ENCODE peak calls at places on chromosomes 11 and 22, in nine cellular contexts. K is heart right ventricle, J is left ventricle myocardium inferior, B is fibroblast of lung, D is heart left ventricle, U is AG09309, S is ascending aorta, Q is A549, N is cardiac fibroblast. M is an unnamed sample.

GRCh38 chr11:88886796-88887195 is 179.0 kb downstream of the GRM5 start:
- DNase-seq in K (no peak), J (no peak), B (peak), D (no peak), U (no peak), S (no peak), Q (peak), N (peak), M (no peak)

GRCh38 chr11:61966673-61967176 is 709 bp downstream of the FTH1 start:
- DNase-seq in K (no peak), J (no peak), B (no peak), D (no peak), U (no peak), S (no peak), Q (no peak), N (peak), M (peak)

GRCh38 chr11:134176284-134176683 is 47.5 kb downstream of the NCAPD3 start:
- DNase-seq in K (no peak), J (no peak), B (no peak), D (peak), U (no peak), S (no peak), Q (no peak), N (no peak), M (no peak)

GRCh38 chr11:777288-778255 is at the start of gene GATD1:
- DNase-seq in K (peak), J (peak), B (peak), D (peak), U (no peak), S (peak), Q (peak), N (peak), M (peak)

GRCh38 chr22:38246692-38247091 is 26.1 kb downstream of the TMEM184B start:
- DNase-seq in K (peak), J (peak), B (no peak), D (peak), U (no peak), S (no peak), Q (no peak), N (no peak), M (no peak)

GRCh38 chr11:128458316-128458715 is 129.0 kb downstream of the ETS1 start:
- DNase-seq in K (no peak), J (no peak), B (peak), D (no peak), U (no peak), S (no peak), Q (peak), N (peak), M (no peak)

GRCh38 chr22:24772493-24773220 is 1.9 kb downstream of the PIWIL3 start:
- DNase-seq in K (no peak), J (no peak), B (peak), D (no peak), U (no peak), S (no peak), Q (peak), N (peak), M (no peak)

GRCh38 chr11:73757598-73757997 is 3.3 kb downstream of the RAB6A start:
- DNase-seq in K (no peak), J (no peak), B (peak), D (no peak), U (no peak), S (no peak), Q (no peak), N (no peak), M (no peak)

GRCh38 chr11:68596231-68596630 is 88.1 kb upstream of the GAL start:
- DNase-seq in K (no peak), J (no peak), B (no peak), D (no peak), U (no peak), S (no peak), Q (no peak), N (no peak), M (no peak)

DNA sequence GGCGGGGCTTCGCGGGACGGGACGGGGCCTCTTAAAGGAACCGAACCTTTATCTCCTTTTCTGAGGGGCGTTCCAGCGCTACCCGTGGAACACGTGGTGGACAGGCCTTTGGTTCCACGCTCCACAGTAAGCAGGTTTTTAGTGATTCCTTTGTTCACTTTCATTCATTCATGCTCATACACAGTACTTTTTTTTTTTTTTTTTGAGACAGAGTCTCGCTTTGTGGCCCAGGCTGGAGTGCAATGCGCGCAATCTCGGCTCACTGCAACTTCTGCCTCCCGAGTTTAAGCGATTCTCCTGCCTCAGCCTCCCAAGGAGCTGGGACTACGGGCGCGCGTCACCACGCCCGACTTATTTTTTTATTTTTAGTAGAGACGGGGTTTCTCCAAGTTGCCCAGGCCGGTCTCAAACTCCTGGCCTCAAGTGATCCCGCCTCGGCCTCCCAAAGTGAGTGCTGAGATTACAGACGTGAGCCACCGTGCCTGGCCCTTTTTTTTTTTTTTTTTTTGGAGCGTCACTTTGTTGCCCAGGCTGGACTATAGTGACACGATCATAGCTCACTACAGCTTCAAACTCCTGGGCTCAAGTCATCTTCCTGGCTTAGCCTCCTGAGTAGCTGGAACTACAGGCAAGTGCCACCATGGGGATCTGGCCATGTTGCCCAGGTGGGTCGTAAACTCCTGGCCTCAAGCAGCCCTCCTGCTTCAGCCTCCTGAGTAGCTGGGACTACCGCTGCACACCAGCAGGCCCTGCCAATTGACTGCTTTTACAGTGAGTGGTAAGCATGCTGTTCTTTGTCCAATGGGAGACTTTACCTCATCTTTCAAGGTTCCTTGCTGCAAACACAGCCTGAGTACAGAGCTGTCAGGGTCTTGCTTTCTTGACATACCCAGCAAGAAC is 479 bp upstream of the CENPM start:
- DNase-seq in K (no peak), J (no peak), B (no peak), D (no peak), U (no peak), S (no peak), Q (no peak), N (no peak), M (no peak)
- H3K4me3 ChIP-seq in K (peak), J (peak), B (peak), D (peak), U (peak), S (peak), Q (peak), N (peak), M (peak)

DNA sequence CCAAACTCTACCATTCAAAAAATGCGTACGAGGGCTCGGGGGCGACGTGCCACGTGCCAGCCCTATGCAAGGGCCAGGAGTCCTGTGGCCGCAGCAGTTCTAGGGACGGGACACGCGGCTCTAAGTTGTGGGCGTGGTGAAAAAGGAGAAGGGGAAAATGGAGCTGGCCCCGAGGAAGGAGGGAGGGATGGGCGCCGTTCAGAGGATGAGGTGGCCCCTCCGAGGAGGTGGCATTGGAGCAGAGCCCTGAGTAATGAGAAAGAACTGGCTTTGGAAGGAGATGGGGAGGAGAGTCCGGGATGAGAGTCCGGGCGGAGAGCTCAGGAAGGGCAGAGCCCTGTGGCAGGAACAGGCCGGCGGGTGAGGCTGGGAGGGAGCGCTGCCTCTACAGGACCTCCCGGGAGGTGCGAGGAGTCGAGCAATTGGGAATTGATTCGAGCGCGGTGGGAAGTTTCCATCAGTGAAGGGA is 21.0 kb downstream of the OTUB1 start:
- DNase-seq in K (no peak), J (no peak), B (peak), D (no peak), U (no peak), S (no peak), Q (peak), N (peak), M (no peak)
- H3K4me3 ChIP-seq in K (peak), J (peak), B (peak), D (peak), U (peak), S (peak), Q (peak), N (peak), M (no peak)

DNA sequence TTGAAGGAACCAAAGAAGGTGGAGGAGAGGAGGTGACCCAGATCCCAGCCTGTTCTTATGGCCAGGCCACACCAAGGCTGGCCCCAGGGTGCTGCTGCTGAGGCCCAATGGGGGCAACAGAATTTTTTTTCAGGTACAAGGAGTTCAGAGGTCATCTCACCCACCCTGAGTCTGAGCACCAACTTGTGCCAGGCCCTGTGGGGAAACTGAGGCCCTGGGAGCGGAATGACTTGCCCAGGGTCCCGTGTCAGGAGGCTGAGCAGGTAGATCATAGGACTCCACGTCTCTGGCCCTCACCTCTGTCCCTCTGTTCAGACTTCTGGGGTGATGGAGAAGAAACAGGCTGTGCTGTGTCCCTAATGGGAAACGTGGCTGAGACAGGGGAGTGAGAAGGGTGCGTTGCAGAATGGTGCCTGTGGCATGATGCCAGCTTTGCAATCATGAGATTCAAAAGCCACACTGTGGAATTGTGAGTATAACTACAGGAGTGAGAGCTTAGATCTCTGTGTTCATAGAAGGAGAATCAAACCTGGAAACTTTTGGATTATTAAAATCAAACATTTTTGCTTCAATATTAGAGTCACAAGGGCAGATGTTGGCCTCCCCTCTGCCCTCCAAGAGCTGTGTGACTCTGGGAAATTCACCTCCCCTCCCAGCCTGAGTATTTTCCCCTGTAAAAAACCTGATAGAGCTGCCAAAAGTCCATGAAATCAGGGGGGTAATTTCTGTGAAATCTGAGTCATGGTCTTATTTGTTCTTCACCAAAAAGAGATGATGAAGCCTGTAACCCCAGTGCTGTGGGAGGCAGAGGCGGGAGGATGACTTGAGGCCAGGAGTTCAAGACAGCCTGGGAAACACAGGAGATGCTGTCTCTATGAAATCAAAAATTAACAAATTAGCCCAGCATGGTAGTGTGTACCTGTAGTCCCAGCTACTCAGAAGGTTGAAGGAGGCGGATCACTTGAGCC is 874 bp downstream of the APOL1 start:
- DNase-seq in K (no peak), J (no peak), B (peak), D (peak), U (no peak), S (no peak), Q (no peak), N (peak), M (peak)
- H3K4me3 ChIP-seq in K (peak), J (peak), B (peak), D (peak), U (no peak), S (peak), Q (no peak), N (peak), M (no peak)

GRCh38 chr11:96306600-96306932 is 36.4 kb downstream of the MAML2 start:
- DNase-seq in K (no peak), J (no peak), B (no peak), D (no peak), U (no peak), S (no peak), Q (no peak), N (no peak), M (no peak)

GRCh38 chr11:96309001-96309642 is 33.9 kb downstream of the MAML2 start:
- DNase-seq in K (no peak), J (no peak), B (no peak), D (no peak), U (no peak), S (no peak), Q (no peak), N (peak), M (no peak)

GRCh38 chr11:96309643-96310017 is 33.4 kb downstream of the MAML2 start:
- DNase-seq in K (no peak), J (no peak), B (no peak), D (no peak), U (no peak), S (no peak), Q (no peak), N (no peak), M (no peak)

GRCh38 chr11:96307748-96308133 is 35.3 kb downstream of the MAML2 start:
- DNase-seq in K (no peak), J (no peak), B (peak), D (no peak), U (peak), S (no peak), Q (peak), N (peak), M (no peak)

DNA sequence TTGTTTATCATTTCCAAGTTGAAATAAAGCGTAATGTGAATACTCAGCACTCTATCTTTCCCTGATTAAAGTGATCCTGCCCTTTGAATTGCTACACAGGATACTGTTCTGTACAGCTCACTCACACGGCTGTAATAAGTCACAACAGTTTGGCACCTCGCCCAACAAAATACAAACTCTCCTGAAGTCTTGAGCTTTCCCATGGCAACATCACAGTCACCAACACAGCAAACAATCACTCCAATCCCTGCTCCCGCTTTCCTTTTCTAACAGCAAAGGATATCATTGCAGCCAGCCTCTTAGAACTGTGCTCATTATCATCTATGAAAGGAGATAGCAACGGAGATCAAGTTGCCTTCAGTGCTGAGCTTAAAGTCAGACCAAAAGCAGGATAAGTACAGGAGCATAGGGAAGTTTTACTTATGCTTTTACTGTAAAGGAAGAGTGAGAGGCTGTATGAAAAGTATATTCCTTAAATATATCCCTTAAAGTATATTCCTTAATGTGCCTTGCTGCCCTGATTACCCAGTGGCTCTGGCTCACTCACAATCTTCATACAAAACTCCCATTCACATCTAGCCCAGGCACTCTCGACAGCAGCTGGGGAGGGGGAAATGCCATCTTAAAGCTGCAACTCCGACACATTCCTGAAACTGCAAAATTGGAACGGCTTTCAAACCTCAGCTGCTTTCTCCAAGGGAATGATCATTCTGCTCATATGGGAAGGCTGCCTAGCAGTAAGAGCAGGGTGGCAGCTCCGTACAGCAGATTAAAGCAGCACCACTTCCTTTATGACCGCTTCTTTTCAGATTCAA is 35.9 kb downstream of the MAML2 start:
- DNase-seq in K (peak), J (peak), B (peak), D (peak), U (peak), S (peak), Q (peak), N (peak), M (peak)
- H3K4me3 ChIP-seq in K (peak), J (peak), B (peak), D (peak), U (peak), S (peak), Q (peak), N (peak), M (no peak)

DNA sequence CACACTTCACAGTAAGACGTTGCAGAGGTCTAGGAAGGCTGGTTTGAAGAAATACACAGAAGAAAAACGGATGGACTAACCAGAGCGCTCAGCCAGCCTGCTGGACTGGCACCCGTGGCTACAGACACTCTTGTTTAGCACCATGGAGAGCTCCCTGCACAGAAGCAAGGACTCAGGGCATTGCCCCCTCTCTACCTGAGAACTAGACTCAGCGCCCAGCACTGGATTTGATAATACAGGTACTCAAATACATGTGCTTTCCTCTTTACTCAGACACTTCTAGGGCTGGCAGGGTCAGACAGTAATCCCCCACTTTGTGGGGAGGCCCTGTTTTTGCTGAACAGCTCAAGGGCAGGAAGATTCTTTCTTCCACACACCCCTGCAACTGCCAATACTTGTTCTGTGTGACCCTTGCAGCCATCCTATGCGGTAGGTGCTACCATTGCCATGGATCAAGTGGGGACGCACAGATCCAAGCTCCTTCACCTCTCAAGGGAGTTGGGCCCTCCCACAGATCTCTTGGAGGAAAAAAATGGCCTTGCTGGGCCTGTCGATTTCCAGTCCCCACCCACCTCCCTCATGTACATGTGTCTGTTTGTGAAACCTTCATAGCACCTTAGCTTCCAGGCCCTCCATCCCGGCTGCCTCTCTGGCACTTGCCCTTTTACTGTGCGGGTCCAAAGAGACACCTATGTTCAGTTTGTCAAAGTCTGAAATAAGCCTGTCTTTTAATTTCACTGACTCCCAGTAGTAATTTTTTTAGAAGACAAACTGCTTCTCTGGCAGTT is 5.1 kb upstream of the P2RX6 start:
- DNase-seq in K (peak), J (no peak), B (peak), D (no peak), U (no peak), S (no peak), Q (no peak), N (peak), M (no peak)
- H3K4me3 ChIP-seq in K (no peak), J (no peak), B (no peak), D (no peak), U (no peak), S (no peak), Q (no peak), N (no peak), M (no peak)

GRCh38 chr11:1853376-1854131 is 670 bp downstream of the LSP1 start:
- DNase-seq in K (no peak), J (no peak), B (no peak), D (no peak), U (no peak), S (no peak), Q (no peak), N (no peak), M (no peak)

GRCh38 chr11:1854132-1854948 is 1.5 kb downstream of the LSP1 start:
- DNase-seq in K (no peak), J (no peak), B (no peak), D (no peak), U (no peak), S (no peak), Q (no peak), N (no peak), M (no peak)

GRCh38 chr11:1852885-1853284 is at the start of gene LSP1:
- DNase-seq in K (no peak), J (no peak), B (no peak), D (no peak), U (no peak), S (no peak), Q (no peak), N (no peak), M (no peak)

GRCh38 chr11:1852271-1852877 is 510 bp upstream of the LSP1 start:
- DNase-seq in K (no peak), J (no peak), B (no peak), D (no peak), U (no peak), S (no peak), Q (no peak), N (no peak), M (no peak)

DNA sequence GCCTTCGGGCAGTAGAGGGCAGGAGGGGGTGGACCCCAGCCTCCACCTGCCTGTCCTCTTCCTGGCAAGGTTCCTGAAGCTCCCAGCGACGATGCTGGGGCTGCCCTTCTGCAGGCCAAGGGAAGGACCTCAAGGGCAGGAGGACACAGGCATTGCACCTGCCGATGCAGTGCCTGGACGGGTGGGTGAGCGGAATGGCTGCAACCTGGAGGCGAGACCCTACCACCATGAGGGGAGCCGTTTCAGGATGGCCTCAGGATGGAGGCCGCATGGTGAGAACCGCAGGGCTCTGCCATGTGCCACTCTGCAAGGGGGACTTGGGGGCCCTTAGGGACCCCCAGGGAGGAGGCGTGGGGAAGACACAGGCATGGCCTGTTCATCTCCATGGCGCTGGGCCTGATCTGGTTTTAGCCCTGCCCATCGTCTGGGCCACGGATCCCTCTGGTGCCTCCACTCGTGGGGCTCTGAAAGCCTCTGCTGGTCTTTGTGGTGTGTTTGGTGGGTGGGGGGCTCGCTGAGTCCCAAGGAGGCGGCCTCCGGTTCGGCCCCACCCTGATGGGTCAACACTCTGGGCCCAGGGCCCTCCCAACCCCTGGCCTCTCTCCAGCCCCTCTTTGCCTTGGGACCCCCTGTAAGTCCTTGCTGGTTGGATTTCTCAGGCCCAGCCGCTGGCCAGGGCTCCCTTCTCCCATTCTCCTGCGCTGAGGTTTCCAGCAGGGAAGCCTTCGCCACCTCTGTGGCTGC is 1.3 kb upstream of the LSP1 start:
- DNase-seq in K (no peak), J (no peak), B (no peak), D (no peak), U (no peak), S (no peak), Q (no peak), N (no peak), M (no peak)
- H3K4me3 ChIP-seq in K (no peak), J (no peak), B (no peak), D (no peak), U (no peak), S (no peak), Q (no peak), N (no peak), M (no peak)

M was measured in adrenal gland.